ENCODE peak calls at places on chromosomes 2 and 18, in five cellular contexts. B is renal cortical epithelial cell; F is breast epithelium; D is stimulated activated CD4-positive, alpha-beta T cell treated with anti-CD3 and anti-CD28 coated beads, Interleukin-2, amount 100 ng/mL, for 48 hours; P is stomach. R is an unnamed sample.

GRCh38 chr18:58579561-58580047 is 49.3 kb downstream of the ALPK2 start:
- DNase-seq in B (peak), F (no peak), P (no peak), D (no peak), R (no peak)

GRCh38 chr2:150140777-150141176 is 346.7 kb downstream of the RND3 start:
- DNase-seq in P (no peak), F (no peak), D (no peak), B (no peak), R (no peak)

GRCh38 chr2:191302459-191303155 is 57.4 kb downstream of the MYO1B start:
- DNase-seq in B (peak), P (no peak), D (no peak), F (no peak), R (peak)

GRCh38 chr18:46542545-46542944 is 114.5 kb downstream of the LOXHD1 start:
- DNase-seq in D (no peak), P (no peak), B (peak), F (no peak), R (no peak)

GRCh38 chr2:232142049-232142448 is 180.5 kb downstream of the DIS3L2 start:
- DNase-seq in B (peak), F (no peak), D (peak), P (no peak), R (no peak)

GRCh38 chr2:25586726-25587144 is 86.6 kb downstream of the DTNB start:
- DNase-seq in P (no peak), B (no peak), F (no peak), D (no peak), R (no peak)

GRCh38 chr2:231709636-231709980 is 1.3 kb downstream of the PTMA start:
- DNase-seq in B (no peak), D (no peak), F (no peak), P (peak), R (peak)

GRCh38 chr2:10124538-10125045 is 2.1 kb downstream of the RRM2 start:
- DNase-seq in F (no peak), P (no peak), B (peak), D (no peak), R (peak)

GRCh38 chr18:56001576-56001975 is 413.6 kb upstream of the TCF4 start:
- DNase-seq in P (no peak), B (no peak), D (no peak), F (no peak), R (no peak)

GRCh38 chr18:12842459-12843380 is 41.3 kb downstream of the PTPN2 start:
- DNase-seq in D (no peak), B (no peak), P (no peak), F (no peak), R (no peak)

GRCh38 chr2:170548304-170548703 is 166.8 kb upstream of the SP5 start:
- DNase-seq in D (no peak), F (no peak), B (no peak), P (no peak), R (no peak)

GRCh38 chr18:79483971-79484491 is 88.3 kb downstream of the NFATC1 start:
- DNase-seq in D (no peak), P (no peak), F (no peak), B (no peak), R (no peak)

GRCh38 chr2:28471214-28471613 is 24.6 kb upstream of the PLB1 start:
- DNase-seq in D (no peak), P (no peak), F (no peak), B (no peak), R (no peak)

GRCh38 chr2:174024524-174025270 is 59.5 kb upstream of the SP3 start:
- DNase-seq in P (peak), B (peak), D (no peak), F (peak), R (no peak)

GRCh38 chr2:30073523-30073922 is 73.3 kb upstream of the YPEL5 start:
- DNase-seq in P (no peak), B (no peak), D (no peak), F (no peak), R (no peak)

GRCh38 chr2:132923787-132924186 is 253.8 kb upstream of the LYPD1 start:
- DNase-seq in F (no peak), P (no peak), D (no peak), B (no peak), R (no peak)

GRCh38 chr2:47771211-47771610 is 11.7 kb upstream of the MSH6 start:
- DNase-seq in B (peak), D (no peak), P (no peak), F (no peak), R (no peak)

GRCh38 chr2:232888099-232888836 is 18.2 kb downstream of the SNORC start:
- DNase-seq in P (no peak), D (no peak), B (no peak), F (no peak), R (no peak)

GRCh38 chr2:112623913-112624777 is 21.6 kb upstream of the SLC20A1 start:
- DNase-seq in P (peak), D (peak), F (no peak), B (peak), R (peak)

GRCh38 chr18:42339324-42339723 is 384.3 kb downstream of the PIK3C3 start:
- DNase-seq in D (no peak), F (no peak), B (peak), P (no peak), R (no peak)

GRCh38 chr2:105330681-105331375 is 1.3 kb upstream of the TGFBRAP1 start:
- DNase-seq in D (no peak), B (no peak), P (no peak), F (no peak), R (no peak)

GRCh38 chr2:73963385-73964120 is 21.2 kb upstream of the TET3 start:
- DNase-seq in D (peak), P (no peak), B (no peak), F (no peak), R (no peak)

GRCh38 chr2:33859791-33860461 is 260.8 kb upstream of the FAM98A start:
- DNase-seq in F (no peak), B (no peak), D (no peak), P (no peak), R (no peak)

GRCh38 chr2:16393483-16394071 is 272.1 kb downstream of the CYRIA start:
- DNase-seq in D (no peak), B (no peak), F (no peak), P (no peak), R (no peak)

R was measured in naive thymus-derived CD8-positive, alpha-beta T cell.